ENCODE peak calls at places on chromosomes 2 and 18, in seven cellular contexts. One of them, this sample, is unnamed.

GRCh38 chr18:79552696-79553095 is 126.9 kb upstream of the CTDP1 start:
- DNase-seq in A549: no peak
- DNase-seq in sigmoid colon: no peak
- DNase-seq in heart left ventricle: no peak
- DNase-seq in GM12892: no peak
- DNase-seq in ovary: peak
- DNase-seq in H54: no peak
- DNase-seq in this sample: no peak

GRCh38 chr18:48540329-48541025 is 1.6 kb downstream of the CTIF start:
- DNase-seq in A549: peak
- DNase-seq in H54: peak
- DNase-seq in heart left ventricle: peak
- DNase-seq in GM12892: peak
- DNase-seq in sigmoid colon: peak
- DNase-seq in ovary: peak
- DNase-seq in this sample: peak

GRCh38 chr2:26870585-26871095 is 22.7 kb downstream of the DPYSL5 start:
- DNase-seq in heart left ventricle: no peak
- DNase-seq in sigmoid colon: no peak
- DNase-seq in A549: no peak
- DNase-seq in H54: no peak
- DNase-seq in ovary: no peak
- DNase-seq in GM12892: no peak
- DNase-seq in this sample: no peak

GRCh38 chr2:148789059-148789458 is 86.0 kb upstream of the KIF5C start:
- DNase-seq in ovary: no peak
- DNase-seq in GM12892: no peak
- DNase-seq in sigmoid colon: no peak
- DNase-seq in H54: no peak
- DNase-seq in heart left ventricle: no peak
- DNase-seq in A549: no peak
- DNase-seq in this sample: no peak

GRCh38 chr2:241773511-241774418 is 2.9 kb upstream of the GAL3ST2 start:
- DNase-seq in GM12892: no peak
- DNase-seq in heart left ventricle: peak
- DNase-seq in H54: no peak
- DNase-seq in A549: no peak
- DNase-seq in ovary: no peak
- DNase-seq in sigmoid colon: peak
- DNase-seq in this sample: no peak

GRCh38 chr2:118667366-118667765 is 180.1 kb downstream of the EN1 start:
- DNase-seq in A549: no peak
- DNase-seq in ovary: no peak
- DNase-seq in GM12892: no peak
- DNase-seq in sigmoid colon: no peak
- DNase-seq in H54: no peak
- DNase-seq in heart left ventricle: no peak
- DNase-seq in this sample: no peak

GRCh38 chr18:58868440-58868839 is 3.8 kb downstream of the ZNF532 start:
- DNase-seq in H54: no peak
- DNase-seq in heart left ventricle: no peak
- DNase-seq in ovary: no peak
- DNase-seq in GM12892: no peak
- DNase-seq in sigmoid colon: peak
- DNase-seq in A549: no peak
- DNase-seq in this sample: no peak

GRCh38 chr2:219042750-219043149 is 1.4 kb upstream of the CFAP65 start:
- DNase-seq in sigmoid colon: no peak
- DNase-seq in heart left ventricle: no peak
- DNase-seq in A549: no peak
- DNase-seq in GM12892: no peak
- DNase-seq in ovary: no peak
- DNase-seq in H54: no peak
- DNase-seq in this sample: no peak

GRCh38 chr18:24396082-24396623 is 1.5 kb downstream of the OSBPL1A start:
- DNase-seq in sigmoid colon: no peak
- DNase-seq in heart left ventricle: no peak
- DNase-seq in GM12892: no peak
- DNase-seq in H54: no peak
- DNase-seq in A549: no peak
- DNase-seq in ovary: no peak
- DNase-seq in this sample: no peak

GRCh38 chr2:30425326-30425725 is 21.7 kb upstream of the LCLAT1 start:
- DNase-seq in ovary: no peak
- DNase-seq in H54: no peak
- DNase-seq in heart left ventricle: no peak
- DNase-seq in sigmoid colon: no peak
- DNase-seq in A549: no peak
- DNase-seq in GM12892: no peak
- DNase-seq in this sample: no peak

GRCh38 chr18:47380153-47380552 is 128.7 kb upstream of the SKOR2 start:
- DNase-seq in sigmoid colon: no peak
- DNase-seq in A549: no peak
- DNase-seq in ovary: no peak
- DNase-seq in H54: no peak
- DNase-seq in GM12892: no peak
- DNase-seq in heart left ventricle: no peak
- DNase-seq in this sample: no peak

GRCh38 chr2:2691419-2691818 is 360.3 kb upstream of the MYT1L start:
- DNase-seq in ovary: no peak
- DNase-seq in GM12892: no peak
- DNase-seq in A549: no peak
- DNase-seq in heart left ventricle: no peak
- DNase-seq in sigmoid colon: no peak
- DNase-seq in H54: no peak
- DNase-seq in this sample: no peak

GRCh38 chr18:26819046-26819445 is 46.5 kb downstream of the AQP4 start:
- DNase-seq in GM12892: no peak
- DNase-seq in H54: no peak
- DNase-seq in ovary: no peak
- DNase-seq in sigmoid colon: no peak
- DNase-seq in heart left ventricle: no peak
- DNase-seq in A549: no peak
- DNase-seq in this sample: no peak

GRCh38 chr2:240217431-240218301 is 77.2 kb upstream of the OTOS start:
- DNase-seq in H54: no peak
- DNase-seq in A549: peak
- DNase-seq in heart left ventricle: peak
- DNase-seq in sigmoid colon: peak
- DNase-seq in ovary: no peak
- DNase-seq in GM12892: no peak
- DNase-seq in this sample: peak

GRCh38 chr18:36825526-36825925 is 3.3 kb downstream of the TPGS2 start:
- DNase-seq in GM12892: no peak
- DNase-seq in sigmoid colon: no peak
- DNase-seq in heart left ventricle: no peak
- DNase-seq in ovary: no peak
- DNase-seq in A549: no peak
- DNase-seq in H54: no peak
- DNase-seq in this sample: no peak

GRCh38 chr2:128442053-128442751 is 123.5 kb upstream of the HS6ST1 start:
- DNase-seq in heart left ventricle: no peak
- DNase-seq in A549: no peak
- DNase-seq in H54: no peak
- DNase-seq in GM12892: no peak
- DNase-seq in sigmoid colon: peak
- DNase-seq in ovary: peak
- DNase-seq in this sample: peak

GRCh38 chr18:43661570-43661969 is 384.3 kb upstream of the SYT4 start:
- DNase-seq in heart left ventricle: no peak
- DNase-seq in GM12892: no peak
- DNase-seq in H54: no peak
- DNase-seq in ovary: no peak
- DNase-seq in A549: no peak
- DNase-seq in sigmoid colon: no peak
- DNase-seq in this sample: peak

GRCh38 chr18:10895976-10896375 is 253.4 kb downstream of the PIEZO2 start:
- DNase-seq in GM12892: no peak
- DNase-seq in sigmoid colon: no peak
- DNase-seq in ovary: no peak
- DNase-seq in heart left ventricle: no peak
- DNase-seq in H54: no peak
- DNase-seq in A549: no peak
- DNase-seq in this sample: no peak

GRCh38 chr18:55546873-55547704 is 40.9 kb downstream of the TCF4 start:
- DNase-seq in ovary: peak
- DNase-seq in H54: no peak
- DNase-seq in GM12892: no peak
- DNase-seq in A549: no peak
- DNase-seq in heart left ventricle: no peak
- DNase-seq in sigmoid colon: peak
- DNase-seq in this sample: peak

GRCh38 chr2:224930990-224931389 is 111.3 kb downstream of the DOCK10 start:
- DNase-seq in GM12892: no peak
- DNase-seq in A549: no peak
- DNase-seq in sigmoid colon: no peak
- DNase-seq in H54: no peak
- DNase-seq in heart left ventricle: no peak
- DNase-seq in ovary: no peak
- DNase-seq in this sample: no peak

GRCh38 chr2:38106420-38107182 is 30.6 kb upstream of the CYP1B1 start:
- DNase-seq in A549: no peak
- DNase-seq in heart left ventricle: no peak
- DNase-seq in sigmoid colon: no peak
- DNase-seq in ovary: no peak
- DNase-seq in GM12892: no peak
- DNase-seq in H54: peak
- DNase-seq in this sample: peak

GRCh38 chr18:73991570-73991969 is 156.1 kb downstream of the FBXO15 start:
- DNase-seq in GM12892: no peak
- DNase-seq in A549: no peak
- DNase-seq in sigmoid colon: no peak
- DNase-seq in H54: no peak
- DNase-seq in ovary: no peak
- DNase-seq in heart left ventricle: no peak
- DNase-seq in this sample: no peak

GRCh38 chr18:59547691-59548182 is 149.5 kb downstream of the CCBE1 start:
- DNase-seq in heart left ventricle: no peak
- DNase-seq in GM12892: no peak
- DNase-seq in H54: no peak
- DNase-seq in ovary: peak
- DNase-seq in A549: no peak
- DNase-seq in sigmoid colon: no peak
- DNase-seq in this sample: peak

GRCh38 chr18:11963991-11964484 is 17.3 kb upstream of the IMPA2 start:
- DNase-seq in GM12892: no peak
- DNase-seq in sigmoid colon: no peak
- DNase-seq in H54: no peak
- DNase-seq in A549: no peak
- DNase-seq in heart left ventricle: no peak
- DNase-seq in ovary: no peak
- DNase-seq in this sample: no peak

GRCh38 chr2:172943992-172944793 is 131.5 kb upstream of the MAP3K20 start:
- DNase-seq in H54: no peak
- DNase-seq in ovary: no peak
- DNase-seq in A549: no peak
- DNase-seq in heart left ventricle: no peak
- DNase-seq in GM12892: no peak
- DNase-seq in sigmoid colon: no peak
- DNase-seq in this sample: no peak

GRCh38 chr2:3476386-3477033 is 42.8 kb downstream of the ADI1 start:
- DNase-seq in A549: no peak
- DNase-seq in H54: no peak
- DNase-seq in ovary: no peak
- DNase-seq in GM12892: no peak
- DNase-seq in sigmoid colon: no peak
- DNase-seq in heart left ventricle: no peak
- DNase-seq in this sample: peak

DNA sequence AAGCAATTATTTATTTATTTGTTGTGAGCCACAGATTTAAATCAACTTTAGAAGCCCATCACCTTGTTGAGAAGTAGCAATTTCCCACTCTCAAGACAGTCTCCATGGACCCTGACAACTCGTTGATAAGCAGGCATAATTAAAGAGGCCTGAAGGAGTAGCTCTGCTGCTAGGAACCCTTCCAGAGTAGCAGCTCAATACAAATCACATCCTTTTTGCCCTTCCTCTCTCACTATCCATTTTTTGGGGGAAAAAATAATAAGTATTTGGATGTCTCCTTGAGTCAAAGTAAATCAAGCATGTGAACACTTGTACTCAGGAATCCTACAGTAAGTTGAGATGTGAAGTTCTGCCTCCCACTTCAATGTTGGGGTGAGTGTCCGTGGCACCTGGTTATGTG is 190.8 kb upstream of the CCDC150 start:
- DNase-seq in A549: no peak
- DNase-seq in sigmoid colon: no peak
- DNase-seq in H54: no peak
- DNase-seq in GM12892: no peak
- DNase-seq in heart left ventricle: no peak
- DNase-seq in ovary: no peak
- DNase-seq in this sample: no peak
- TF ChIP-seq POLR2A in A549: no peak
- TF ChIP-seq POLR2A in sigmoid colon: no peak
- TF ChIP-seq POLR2A in H54: no peak
- TF ChIP-seq POLR2A in GM12892: no peak
- TF ChIP-seq POLR2A in heart left ventricle: no peak
- TF ChIP-seq POLR2A in ovary: no peak
- TF ChIP-seq POLR2A in this sample: no peak

DNA sequence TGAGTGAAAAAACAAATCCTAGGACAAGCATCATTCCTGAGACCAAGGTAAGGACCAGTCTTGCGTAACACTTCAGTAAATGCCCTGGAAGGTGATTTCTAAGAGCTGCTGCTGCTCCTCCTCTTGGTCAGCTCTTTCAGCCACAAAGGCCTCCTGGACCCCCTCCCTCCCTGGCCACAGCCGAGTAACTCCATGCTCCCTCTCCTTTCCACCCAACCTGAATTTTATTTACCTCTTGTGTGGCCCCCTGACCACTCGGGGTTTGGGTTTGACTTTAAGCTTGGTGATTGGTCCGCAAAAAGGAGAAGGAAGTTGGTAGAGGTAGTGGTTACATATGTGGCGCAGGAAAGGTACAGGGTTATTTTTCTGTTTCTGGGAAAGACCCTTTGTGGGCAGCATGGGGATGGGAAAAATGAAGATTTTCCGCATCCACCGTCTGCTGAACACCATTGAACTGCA is 9.2 kb downstream of the HTRA2 start:
- DNase-seq in GM12892: no peak
- DNase-seq in ovary: no peak
- DNase-seq in H54: no peak
- DNase-seq in sigmoid colon: no peak
- DNase-seq in A549: no peak
- DNase-seq in heart left ventricle: no peak
- DNase-seq in this sample: no peak
- TF ChIP-seq POLR2A in GM12892: no peak
- TF ChIP-seq POLR2A in ovary: no peak
- TF ChIP-seq POLR2A in H54: no peak
- TF ChIP-seq POLR2A in sigmoid colon: no peak
- TF ChIP-seq POLR2A in A549: no peak
- TF ChIP-seq POLR2A in heart left ventricle: no peak
- TF ChIP-seq POLR2A in this sample: no peak

GRCh38 chr2:86195055-86195807 is at the start of gene IMMT:
- DNase-seq in ovary: peak
- DNase-seq in GM12892: peak
- DNase-seq in heart left ventricle: peak
- DNase-seq in A549: peak
- DNase-seq in H54: peak
- DNase-seq in sigmoid colon: peak
- DNase-seq in this sample: peak
- TF ChIP-seq POLR2A in ovary: peak
- TF ChIP-seq POLR2A in GM12892: peak
- TF ChIP-seq POLR2A in heart left ventricle: peak
- TF ChIP-seq POLR2A in A549: peak
- TF ChIP-seq POLR2A in H54: peak
- TF ChIP-seq POLR2A in sigmoid colon: peak
- TF ChIP-seq POLR2A in this sample: no peak

GRCh38 chr2:65432227-65433190 is at the start of gene SPRED2:
- DNase-seq in GM12892: peak
- DNase-seq in A549: peak
- DNase-seq in H54: peak
- DNase-seq in heart left ventricle: peak
- DNase-seq in sigmoid colon: peak
- DNase-seq in ovary: peak
- DNase-seq in this sample: peak
- TF ChIP-seq POLR2A in GM12892: peak
- TF ChIP-seq POLR2A in A549: peak
- TF ChIP-seq POLR2A in H54: peak
- TF ChIP-seq POLR2A in heart left ventricle: peak
- TF ChIP-seq POLR2A in sigmoid colon: no peak
- TF ChIP-seq POLR2A in ovary: peak
- TF ChIP-seq POLR2A in this sample: no peak